ENCODE peak calls at places on chromosomes 6 and 20, in ten cellular contexts. K is NCI-H2081 treated with DMSO at 0.1 percent for 48 hours; N is NCI-H1694 treated with DMSO at 0.1 percent for 48 hours; U is tibial nerve; L is B cell; I is effector CD4-positive, alpha-beta T cell; C is NCI-H510A treated with DMSO at 0.1 percent for 48 hours; X is Ammon's horn; W is T follicular helper cell; Z is IMR-90. J is an unnamed sample.

GRCh38 chr20:21101453-21102251 is 4.5 kb downstream of the LINC00237 start:
- DNase-seq in X (peak), K (no peak), N (no peak), W (no peak), I (no peak), C (peak), U (no peak), Z (no peak), L (no peak), J (no peak)

GRCh38 chr20:41293269-41294037 is 24.1 kb downstream of the ZHX3 start:
- DNase-seq in C (no peak), U (peak), N (no peak), L (no peak), W (no peak), K (no peak), I (no peak), X (no peak), Z (peak), J (no peak)

GRCh38 chr6:13404115-13404891 is 76.0 kb upstream of the TBC1D7 start:
- DNase-seq in N (no peak), L (no peak), C (no peak), X (no peak), U (no peak), I (no peak), Z (peak), K (no peak), W (no peak), J (no peak)

GRCh38 chr20:60297649-60298048 is 339.4 kb downstream of the CDH26 start:
- DNase-seq in L (no peak), U (no peak), W (no peak), X (no peak), C (no peak), N (no peak), K (no peak), Z (no peak), I (no peak), J (no peak)

GRCh38 chr6:14734416-14735340 is 511.2 kb upstream of the JARID2 start:
- DNase-seq in Z (peak), L (peak), W (no peak), N (no peak), I (no peak), U (peak), X (peak), K (no peak), C (no peak), J (peak)

GRCh38 chr6:38404355-38404754 is 235.4 kb downstream of the BTBD9 start:
- DNase-seq in U (no peak), L (no peak), Z (no peak), W (no peak), I (no peak), X (peak), K (no peak), N (no peak), C (peak), J (no peak)

GRCh38 chr20:14712302-14712739 is 374.9 kb upstream of the FLRT3 start:
- DNase-seq in C (no peak), U (no peak), N (no peak), X (no peak), L (no peak), K (no peak), Z (peak), W (no peak), I (no peak), J (no peak)

GRCh38 chr6:16836186-16836981 is 75.1 kb upstream of the ATXN1 start:
- DNase-seq in N (no peak), X (peak), W (no peak), C (no peak), K (no peak), Z (peak), U (no peak), L (no peak), I (no peak), J (no peak)

GRCh38 chr20:33296206-33296605 is 13.2 kb downstream of the BPIFB1 start:
- DNase-seq in C (no peak), U (no peak), Z (no peak), N (no peak), W (no peak), K (no peak), I (no peak), L (no peak), X (no peak), J (no peak)

GRCh38 chr6:47967843-47968242 is 143.2 kb downstream of the PTCHD4 start:
- DNase-seq in N (no peak), X (no peak), I (no peak), L (no peak), W (no peak), U (no peak), Z (no peak), C (no peak), K (no peak), J (no peak)

GRCh38 chr6:134131530-134132139 is 79.2 kb upstream of the SLC2A12 start:
- DNase-seq in K (no peak), X (no peak), W (no peak), Z (no peak), N (no peak), C (no peak), I (no peak), L (no peak), U (no peak), J (no peak)

GRCh38 chr20:48761023-48761785 is 66.6 kb downstream of the PREX1 start:
- DNase-seq in Z (no peak), L (peak), K (no peak), I (peak), C (peak), N (no peak), U (peak), W (peak), X (peak), J (peak)

GRCh38 chr6:104843196-104843595 is 16.5 kb downstream of the HACE1 start:
- DNase-seq in L (no peak), N (no peak), I (no peak), U (no peak), Z (no peak), K (no peak), X (no peak), C (no peak), W (no peak), J (no peak)

GRCh38 chr6:37920667-37921066 is 101.1 kb downstream of the ZFAND3 start:
- DNase-seq in L (no peak), U (no peak), C (peak), X (no peak), I (no peak), W (no peak), K (peak), Z (no peak), N (no peak), J (no peak)

GRCh38 chr6:166619912-166620311 is 7.1 kb downstream of the RPS6KA2 start:
- DNase-seq in L (no peak), Z (peak), U (peak), N (no peak), W (no peak), I (no peak), X (no peak), K (no peak), C (no peak), J (no peak)

GRCh38 chr6:107862383-107862782 is 38.3 kb upstream of the SCML4 start:
- DNase-seq in W (no peak), C (no peak), N (no peak), Z (no peak), I (no peak), X (no peak), K (no peak), U (no peak), L (no peak), J (no peak)

GRCh38 chr6:39791850-39792500 is at the start of gene DAAM2:
- DNase-seq in U (peak), X (peak), Z (peak), K (no peak), N (peak), I (no peak), C (peak), L (no peak), W (no peak), J (no peak)

GRCh38 chr6:130882370-130882769 is 55.2 kb downstream of the SMLR1 start:
- DNase-seq in X (peak), L (no peak), Z (no peak), U (no peak), I (no peak), C (no peak), W (no peak), K (no peak), N (no peak), J (no peak)

GRCh38 chr6:154650351-154650750 is 82.9 kb upstream of the SCAF8 start:
- DNase-seq in L (no peak), I (no peak), K (no peak), X (no peak), W (no peak), Z (no peak), C (no peak), N (no peak), U (no peak), J (no peak)

GRCh38 chr6:72446427-72446826 is 175.4 kb upstream of the KCNQ5 start:
- DNase-seq in L (no peak), Z (peak), C (no peak), X (no peak), U (no peak), W (no peak), K (no peak), I (no peak), N (no peak), J (no peak)

GRCh38 chr6:56933650-56934049 is 21.3 kb upstream of the BEND6 start:
- DNase-seq in I (no peak), X (no peak), L (no peak), N (no peak), K (no peak), C (no peak), U (no peak), Z (no peak), W (no peak), J (no peak)

GRCh38 chr6:79396625-79397024 is 140.6 kb downstream of the LCA5 start:
- DNase-seq in I (no peak), C (no peak), U (no peak), Z (no peak), N (no peak), W (no peak), K (no peak), X (no peak), L (no peak), J (no peak)

GRCh38 chr6:122405417-122405816 is 6.0 kb downstream of the HSF2 start:
- DNase-seq in K (no peak), Z (peak), C (no peak), N (no peak), I (no peak), X (no peak), W (no peak), U (no peak), L (no peak), J (no peak)

GRCh38 chr6:29908710-29909109 is 33.6 kb upstream of the HLA-A start:
- DNase-seq in X (no peak), K (no peak), W (no peak), I (no peak), L (no peak), N (no peak), U (no peak), Z (no peak), C (no peak), J (no peak)

GRCh38 chr6:123658848-123659247 is 22.1 kb upstream of the TRDN start:
- DNase-seq in U (no peak), W (no peak), C (no peak), X (no peak), I (no peak), Z (no peak), K (no peak), N (no peak), L (no peak), J (no peak)

GRCh38 chr6:133764011-133764812 is 124.7 kb upstream of the TCF21 start:
- DNase-seq in L (no peak), W (no peak), N (no peak), X (no peak), U (peak), I (no peak), Z (peak), K (no peak), C (no peak), J (no peak)

GRCh38 chr20:47252879-47253307 is 103.6 kb downstream of the ZMYND8 start:
- DNase-seq in W (no peak), K (no peak), I (no peak), N (no peak), X (no peak), Z (no peak), L (no peak), U (no peak), C (no peak), J (no peak)

GRCh38 chr6:148760568-148761531 is 14.0 kb downstream of the UST start:
- DNase-seq in W (peak), X (peak), L (peak), C (no peak), U (peak), I (peak), K (no peak), N (no peak), Z (peak), J (peak)

GRCh38 chr20:59835057-59835447 is 98.4 kb downstream of the SYCP2 start:
- DNase-seq in Z (no peak), I (no peak), C (no peak), N (no peak), U (no peak), K (no peak), W (no peak), X (no peak), L (no peak), J (peak)

GRCh38 chr20:7673841-7674240 is 266.4 kb downstream of the HAO1 start:
- DNase-seq in L (no peak), N (no peak), U (no peak), K (no peak), X (no peak), C (no peak), W (no peak), I (no peak), Z (no peak), J (no peak)

GRCh38 chr20:61385316-61385715 is 133.3 kb downstream of the CDH4 start:
- DNase-seq in L (no peak), K (no peak), X (no peak), W (no peak), U (no peak), C (no peak), I (no peak), N (no peak), Z (no peak), J (no peak)

GRCh38 chr6:24357336-24358218 is at the start of gene DCDC2:
- DNase-seq in W (peak), C (peak), U (no peak), L (no peak), Z (no peak), N (no peak), K (peak), I (peak), X (no peak), J (peak)